ENCODE peak calls at places on chromosomes 13 and 19, in six cellular contexts. L, J, O, E, Q and T are unnamed samples.

GRCh38 chr13:28548468-28548867 is 53.5 kb upstream of the FLT1 start:
- DNase-seq in L (no peak), J (no peak), O (no peak), E (no peak), Q (no peak), T (no peak)

GRCh38 chr19:57803594-57804325 is 11.0 kb downstream of the ZNF552 start:
- DNase-seq in L (no peak), J (peak; percentile 92), O (no peak), E (no peak), Q (peak; percentile 12), T (peak; percentile 50)

GRCh38 chr13:26051231-26052135 is at the start of gene SHISA2:
- DNase-seq in L (peak; percentile 43), J (peak; percentile 82), O (peak; percentile 16), E (no peak), Q (no peak), T (no peak)

GRCh38 chr19:45331411-45331810 is 8.7 kb upstream of the CKM start:
- DNase-seq in L (no peak), J (no peak), O (no peak), E (no peak), Q (no peak), T (no peak)

GRCh38 chr19:8174706-8175105 is 25.3 kb upstream of the FBN3 start:
- DNase-seq in L (no peak), J (no peak), O (no peak), E (no peak), Q (no peak), T (no peak)

GRCh38 chr19:41958367-41959055 is 610 bp downstream of the RABAC1 start:
- DNase-seq in L (peak; percentile 17), J (peak; percentile 96), O (peak; percentile 87), E (no peak), Q (peak; percentile 40), T (no peak)

GRCh38 chr13:43764349-43764748 is 22.4 kb downstream of the ENOX1 start:
- DNase-seq in L (no peak), J (no peak), O (no peak), E (no peak), Q (no peak), T (no peak)

GRCh38 chr13:98454389-98454881 is 122.5 kb downstream of the STK24 start:
- DNase-seq in L (no peak), J (no peak), O (peak; percentile 50), E (no peak), Q (no peak), T (no peak)

GRCh38 chr19:53183146-53183545 is 10.0 kb downstream of the ZNF665 start:
- DNase-seq in L (no peak), J (no peak), O (no peak), E (no peak), Q (no peak), T (no peak)

GRCh38 chr19:41575998-41576397 is at the start of gene CEACAM21:
- DNase-seq in L (no peak), J (no peak), O (no peak), E (no peak), Q (no peak), T (no peak)

GRCh38 chr13:111862836-111863815 is 203.8 kb upstream of the SOX1 start:
- DNase-seq in L (no peak), J (no peak), O (no peak), E (no peak), Q (no peak), T (no peak)

GRCh38 chr13:28499579-28499978 is 4.7 kb upstream of the FLT1 start:
- DNase-seq in L (no peak), J (no peak), O (no peak), E (no peak), Q (no peak), T (no peak)

GRCh38 chr13:113930711-113931637 is 42.9 kb downstream of the C13orf46 start:
- DNase-seq in L (no peak), J (no peak), O (no peak), E (no peak), Q (no peak), T (no peak)

GRCh38 chr13:31161583-31162150 is at the start of gene HSPH1:
- DNase-seq in L (peak; percentile 89), J (peak; percentile 98), O (peak; percentile 98), E (peak; percentile 75), Q (peak; percentile 91), T (peak; percentile 73)

GRCh38 chr13:113404723-113405471 is 41.0 kb upstream of the GRTP1 start:
- DNase-seq in L (no peak), J (no peak), O (no peak), E (no peak), Q (no peak), T (no peak)

GRCh38 chr13:32582991-32583390 is 3.3 kb upstream of the PDS5B start:
- DNase-seq in L (no peak), J (no peak), O (no peak), E (no peak), Q (no peak), T (no peak)

GRCh38 chr13:32585625-32586021 is 629 bp upstream of the PDS5B start:
- DNase-seq in L (no peak), J (peak; percentile 45), O (peak; percentile 8), E (no peak), Q (no peak), T (no peak)

GRCh38 chr13:32587014-32587773 is 942 bp downstream of the PDS5B start:
- DNase-seq in L (no peak), J (peak; percentile 76), O (peak; percentile 79), E (no peak), Q (peak; percentile 16), T (no peak)

GRCh38 chr13:32587774-32588165 is 1.5 kb downstream of the PDS5B start:
- DNase-seq in L (no peak), J (no peak), O (no peak), E (no peak), Q (no peak), T (no peak)

DNA sequence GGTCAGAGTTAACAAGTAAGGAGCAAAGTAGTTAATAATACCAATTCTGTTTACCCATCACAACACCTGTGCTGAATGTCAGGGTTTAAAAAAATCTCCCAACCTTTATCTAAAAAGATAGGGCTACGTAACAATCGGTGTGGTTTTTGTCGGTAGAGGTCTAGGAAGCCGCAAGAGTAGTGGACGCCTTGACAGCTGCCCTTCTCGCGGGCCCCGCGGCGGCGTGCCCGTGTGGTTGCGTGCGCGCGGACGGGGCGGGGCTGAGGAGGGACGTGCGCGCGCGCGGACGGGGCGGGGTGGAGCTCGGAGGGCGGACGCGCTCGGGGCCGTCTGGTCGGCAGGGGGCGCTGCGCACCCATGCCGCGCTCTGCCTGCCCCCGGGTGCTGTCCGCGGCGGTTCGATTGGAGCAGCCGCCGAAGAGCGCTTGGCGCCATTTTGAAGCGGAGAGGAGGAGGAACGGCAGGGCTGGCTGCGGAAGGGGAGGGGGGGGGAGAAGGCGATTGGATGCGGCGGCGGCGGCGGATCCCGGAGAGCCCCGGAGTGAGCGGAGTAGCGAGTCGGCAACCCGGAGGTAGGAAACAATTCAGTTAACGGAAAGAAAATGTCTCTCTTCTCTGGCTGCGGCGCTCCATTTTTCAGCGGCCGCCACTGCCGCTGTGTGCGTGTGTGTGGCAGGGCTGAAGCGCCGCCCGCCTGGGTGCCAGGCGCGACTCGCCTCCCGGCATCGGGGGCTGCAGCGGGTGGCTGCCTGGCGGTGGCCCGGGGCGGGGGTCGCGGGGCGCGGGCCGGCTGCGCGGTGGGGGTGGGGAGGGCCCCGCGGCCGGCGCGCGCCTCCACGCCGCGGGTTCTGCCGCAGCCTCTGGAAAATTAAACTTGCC is at the start of gene PDS5B:
- DNase-seq in L (peak; percentile 78), J (peak; percentile 96), O (peak; percentile 95), E (no peak), Q (peak; percentile 81), T (no peak)
- TF ChIP-seq POLR2AphosphoS5 in L (no peak), J (peak; percentile 70), O (peak; percentile 72), E (no peak), Q (peak; percentile 61), T (peak; percentile 72)

GRCh38 chr13:79723462-79724116 is 242.6 kb downstream of the NDFIP2 start:
- DNase-seq in L (no peak), J (no peak), O (no peak), E (no peak), Q (no peak), T (no peak)
- H3K27ac ChIP-seq in L (no peak overlapping the region), J (no peak overlapping the region), O (no peak overlapping the region), E (no peak overlapping the region), Q (no peak overlapping the region), T (no peak overlapping the region)

GRCh38 chr19:16076154-16076957 is at the start of gene TPM4:
- DNase-seq in L (peak; percentile 85), J (peak; percentile 95), O (peak; percentile 90), E (no peak), Q (peak; percentile 72), T (no peak)
- TF ChIP-seq POLR2AphosphoS5 in L (peak; percentile 91), J (peak; percentile 69), O (peak; percentile 92), E (peak; percentile 61), Q (peak; percentile 80), T (peak; percentile 19)

GRCh38 chr13:110412132-110412912 is 105.2 kb downstream of the COL4A2 start:
- DNase-seq in L (peak; percentile 47), J (peak; percentile 87), O (peak; percentile 75), E (peak; percentile 51), Q (peak; percentile 66), T (no peak)
- H3K27ac ChIP-seq in L (no peak overlapping the region), J (peak overlapping the region; percentile 48), O (peak overlapping the region; percentile 80), E (no peak overlapping the region), Q (no peak overlapping the region), T (no peak overlapping the region)

GRCh38 chr19:18203408-18203862 is 407 bp downstream of the RAB3A start:
- DNase-seq in L (no peak), J (no peak), O (no peak), E (no peak), Q (no peak), T (no peak)

GRCh38 chr19:18204394-18205179 is 745 bp upstream of the RAB3A start:
- DNase-seq in L (no peak), J (peak; percentile 79), O (no peak), E (no peak), Q (no peak), T (no peak)

GRCh38 chr19:18206018-18206417 is 2.2 kb upstream of the RAB3A start:
- DNase-seq in L (no peak), J (peak; percentile 34), O (no peak), E (no peak), Q (no peak), T (no peak)

GRCh38 chr19:18203863-18204393 is at the start of gene RAB3A:
- DNase-seq in L (peak; percentile 100), J (peak; percentile 100), O (peak; percentile 100), E (peak; percentile 98), Q (peak; percentile 100), T (peak; percentile 97)

GRCh38 chr19:18205180-18205915 is 1.5 kb upstream of the RAB3A start:
- DNase-seq in L (no peak), J (peak; percentile 71), O (peak; percentile 67), E (no peak), Q (no peak), T (no peak)
- TF ChIP-seq POLR2AphosphoS5 in L (no peak), J (peak; percentile 54), O (peak; percentile 73), E (no peak), Q (peak; percentile 44), T (no peak)